ENCODE peak calls at places on chromosomes 12 and 14, in ten cellular contexts. X is T follicular helper cell, E is fibroblast of mammary gland, G is dermis microvascular lymphatic vessel endothelial cell, W is RWPE1, P is NCI-H524, U is T-helper 2 cell, V is NCI-H1105, H is frontal cortex, M is fibroblast of villous mesenchyme. B is an unnamed sample.
A peak's percentile ranks its signal among the peaks of the same experiment; 100 is the strongest.

GRCh38 chr12:4809449-4810218 is 89.4 kb downstream of the GALNT8 start:
- DNase-seq in X (no peak), E (no peak), G (no peak), W (no peak), P (no peak), U (no peak), V (no peak), H (no peak), M (no peak), B (no peak)

GRCh38 chr14:36941783-36942521 is 230.5 kb downstream of the SLC25A21 start:
- DNase-seq in X (peak; percentile 3), E (peak; percentile 71), G (peak; percentile 24), W (peak; percentile 46), P (peak; percentile 50), U (no peak), V (peak; percentile 68), H (peak; percentile 0), M (peak; percentile 54), B (peak; percentile 39)

GRCh38 chr14:33454022-33454645 is 496.7 kb downstream of the EGLN3 start:
- DNase-seq in X (no peak), E (no peak), G (no peak), W (no peak), P (no peak), U (no peak), V (no peak), H (no peak), M (peak; percentile 44), B (no peak)

GRCh38 chr14:56247495-56248087 is 129.4 kb downstream of the PELI2 start:
- DNase-seq in X (no peak), E (peak; percentile 42), G (peak; percentile 11), W (peak; percentile 12), P (no peak), U (no peak), V (peak; percentile 6), H (no peak), M (peak; percentile 47), B (peak; percentile 10)

GRCh38 chr12:1644523-1645438 is 15.8 kb downstream of the WNT5B start:
- DNase-seq in X (no peak), E (peak; percentile 81), G (peak; percentile 67), W (peak; percentile 34), P (peak; percentile 66), U (no peak), V (peak; percentile 83), H (peak; percentile 85), M (peak; percentile 83), B (no peak)

GRCh38 chr12:99960312-99960711 is 24.4 kb downstream of the ANKS1B start:
- DNase-seq in X (no peak), E (peak; percentile 47), G (no peak), W (no peak), P (no peak), U (no peak), V (no peak), H (no peak), M (peak; percentile 2), B (no peak)

GRCh38 chr12:12734561-12735071 is 17.4 kb downstream of the CDKN1B start:
- DNase-seq in X (no peak), E (peak; percentile 73), G (no peak), W (no peak), P (no peak), U (no peak), V (no peak), H (no peak), M (peak; percentile 63), B (no peak)

GRCh38 chr12:73106296-73106695 is 834.1 kb downstream of the TRHDE start:
- DNase-seq in X (no peak), E (no peak), G (no peak), W (no peak), P (no peak), U (no peak), V (no peak), H (no peak), M (no peak), B (no peak)

GRCh38 chr14:30369531-30370180 is 189.3 kb upstream of the G2E3 start:
- DNase-seq in X (no peak), E (no peak), G (no peak), W (no peak), P (no peak), U (no peak), V (no peak), H (no peak), M (no peak), B (no peak)

GRCh38 chr14:105700622-105701288 is 174.4 kb downstream of the TMEM121 start:
- DNase-seq in X (no peak), E (no peak), G (no peak), W (peak; percentile 20), P (no peak), U (no peak), V (no peak), H (no peak), M (no peak), B (no peak)

GRCh38 chr12:47080725-47081502 is 1.2 kb upstream of the AMIGO2 start:
- DNase-seq in X (peak; percentile 25), E (peak; percentile 59), G (no peak), W (peak; percentile 62), P (peak; percentile 7), U (peak; percentile 18), V (no peak), H (no peak), M (peak; percentile 79), B (no peak)

GRCh38 chr14:33836203-33836894 is 114.5 kb downstream of the EGLN3 start:
- DNase-seq in X (no peak), E (no peak), G (no peak), W (no peak), P (no peak), U (no peak), V (peak; percentile 14), H (no peak), M (no peak), B (no peak)

GRCh38 chr12:51218607-51219161 is 822 bp upstream of the POU6F1 start:
- DNase-seq in X (no peak), E (no peak), G (no peak), W (no peak), P (peak; percentile 49), U (no peak), V (no peak), H (no peak), M (no peak), B (no peak)

GRCh38 chr12:98422809-98423208 is 92.6 kb upstream of the TMPO start:
- DNase-seq in X (no peak), E (peak; percentile 17), G (no peak), W (no peak), P (no peak), U (no peak), V (no peak), H (no peak), M (no peak), B (no peak)

GRCh38 chr12:91982946-91983345 is 162.7 kb downstream of the BTG1 start:
- DNase-seq in X (no peak), E (peak; percentile 27), G (no peak), W (no peak), P (no peak), U (no peak), V (no peak), H (no peak), M (peak; percentile 53), B (no peak)

GRCh38 chr12:68805592-68806120 is 2.3 kb upstream of the MDM2 start:
- DNase-seq in X (no peak), E (peak; percentile 51), G (no peak), W (peak; percentile 31), P (no peak), U (no peak), V (no peak), H (no peak), M (no peak), B (no peak)

GRCh38 chr12:93825926-93826599 is 148.9 kb downstream of the CRADD start:
- DNase-seq in X (no peak), E (peak; percentile 51), G (no peak), W (no peak), P (no peak), U (no peak), V (no peak), H (no peak), M (peak; percentile 65), B (no peak)

B was measured in glomerular endothelial cell.